ENCODE peak calls at places on chromosomes 5 and 9, in eight cellular contexts. N is prostate gland, I is mammary epithelial cell, S is hepatocyte, V is colonic mucosa, E is progenitor cell of endocrine pancreas, J is K562, M is HFF-Myc. C is an unnamed sample.

GRCh38 chr5:97629281-97629680 is 446.2 kb upstream of the RIOK2 start:
- DNase-seq in N (no peak), I (peak; percentile 69), S (peak; percentile 3), V (no peak), E (no peak), J (no peak), M (peak; percentile 44), C (peak; percentile 58)

GRCh38 chr9:37531699-37532098 is 44.5 kb downstream of the FBXO10 start:
- DNase-seq in N (no peak), I (no peak), S (no peak), V (no peak), E (no peak), J (no peak), M (no peak), C (no peak)

GRCh38 chr9:26760675-26761074 is 131.9 kb downstream of the CAAP1 start:
- DNase-seq in N (no peak), I (no peak), S (no peak), V (no peak), E (no peak), J (no peak), M (no peak), C (no peak)

GRCh38 chr9:80552931-80553330 is 981.2 kb downstream of the TLE4 start:
- DNase-seq in N (no peak), I (no peak), S (peak; percentile 51), V (no peak), E (no peak), J (no peak), M (no peak), C (no peak)

GRCh38 chr9:86706391-86706790 is 240.9 kb downstream of the GAS1 start:
- DNase-seq in N (no peak), I (peak; percentile 43), S (no peak), V (no peak), E (no peak), J (no peak), M (no peak), C (no peak)

GRCh38 chr5:52705720-52706119 is 82.0 kb upstream of the ITGA1 start:
- DNase-seq in N (no peak), I (peak; percentile 6), S (no peak), V (no peak), E (no peak), J (no peak), M (no peak), C (no peak)

GRCh38 chr5:134538296-134538695 is 12.8 kb downstream of the JADE2 start:
- DNase-seq in N (no peak), I (no peak), S (no peak), V (no peak), E (no peak), J (no peak), M (no peak), C (no peak)

GRCh38 chr9:74770508-74771261 is 117.0 kb downstream of the TRPM6 start:
- DNase-seq in N (no peak), I (no peak), S (peak; percentile 35), V (no peak), E (peak; percentile 12), J (peak; percentile 61), M (no peak), C (no peak)

GRCh38 chr5:133316346-133317343 is 264.8 kb downstream of the HSPA4 start:
- DNase-seq in N (no peak), I (no peak), S (peak; percentile 34), V (no peak), E (no peak), J (no peak), M (no peak), C (no peak)

GRCh38 chr5:16742938-16743337 is 126.1 kb upstream of the RETREG1 start:
- DNase-seq in N (no peak), I (no peak), S (no peak), V (no peak), E (no peak), J (no peak), M (no peak), C (no peak)

GRCh38 chr9:93665566-93666278 is 89.3 kb downstream of the PHF2 start:
- DNase-seq in N (no peak), I (no peak), S (no peak), V (no peak), E (no peak), J (no peak), M (no peak), C (no peak)

GRCh38 chr5:164972973-164973372 is 1467.6 kb downstream of the MAT2B start:
- DNase-seq in N (peak; percentile 26), I (no peak), S (no peak), V (no peak), E (no peak), J (no peak), M (no peak), C (no peak)

GRCh38 chr5:150213530-150213929 is 23.7 kb downstream of the SLC6A7 start:
- DNase-seq in N (no peak), I (no peak), S (no peak), V (no peak), E (no peak), J (no peak), M (peak; percentile 76), C (no peak)

GRCh38 chr5:98464737-98465330 is 308.6 kb upstream of the RGMB start:
- DNase-seq in N (no peak), I (no peak), S (no peak), V (no peak), E (no peak), J (no peak), M (no peak), C (no peak)

GRCh38 chr5:43396762-43397304 is 15.4 kb downstream of the CCL28 start:
- DNase-seq in N (peak; percentile 64), I (peak; percentile 60), S (peak; percentile 22), V (peak; percentile 64), E (no peak), J (no peak), M (no peak), C (no peak)

GRCh38 chr5:68534131-68534940 is 318.8 kb downstream of the PIK3R1 start:
- DNase-seq in N (peak; percentile 70), I (no peak), S (peak; percentile 23), V (peak; percentile 38), E (no peak), J (no peak), M (no peak), C (peak; percentile 56)

GRCh38 chr9:76576344-76576743 is 117.4 kb downstream of the GCNT1 start:
- DNase-seq in N (no peak), I (peak; percentile 66), S (peak; percentile 67), V (no peak), E (no peak), J (no peak), M (peak; percentile 44), C (peak; percentile 86)

GRCh38 chr9:16515879-16516289 is 354.6 kb downstream of the BNC2 start:
- DNase-seq in N (no peak), I (no peak), S (peak; percentile 37), V (no peak), E (no peak), J (no peak), M (no peak), C (no peak)

GRCh38 chr5:102294996-102295395 is 1.1 kb downstream of the SLCO4C1 start:
- DNase-seq in N (no peak), I (no peak), S (no peak), V (no peak), E (no peak), J (no peak), M (no peak), C (no peak)

GRCh38 chr5:102295534-102296228 is 403 bp downstream of the SLCO4C1 start:
- DNase-seq in N (no peak), I (no peak), S (peak; percentile 48), V (peak; percentile 39), E (peak; percentile 24), J (no peak), M (no peak), C (no peak)

GRCh38 chr5:102296229-102296817 is at the start of gene SLCO4C1:
- DNase-seq in N (peak; percentile 22), I (peak; percentile 43), S (peak; percentile 95), V (peak; percentile 90), E (peak; percentile 93), J (peak; percentile 11), M (no peak), C (no peak)
- TF ChIP-seq CTCF in N (no peak), I (peak; percentile 33), S (peak; percentile 87), V (peak; percentile 62), E (peak; percentile 90), J (peak; percentile 5), M (peak; percentile 41), C (no peak)

GRCh38 chr5:106849266-106849665 is 821.5 kb downstream of the EFNA5 start:
- DNase-seq in N (no peak), I (no peak), S (no peak), V (no peak), E (no peak), J (no peak), M (no peak), C (no peak)

GRCh38 chr5:106843812-106844416 is 826.8 kb downstream of the EFNA5 start:
- DNase-seq in N (no peak), I (peak; percentile 26), S (peak; percentile 28), V (no peak), E (no peak), J (no peak), M (no peak), C (no peak)
- TF ChIP-seq CTCF in N (no peak), I (peak; percentile 35), S (peak; percentile 23), V (no peak), E (peak; percentile 15), J (no peak), M (no peak), C (no peak)

DNA sequence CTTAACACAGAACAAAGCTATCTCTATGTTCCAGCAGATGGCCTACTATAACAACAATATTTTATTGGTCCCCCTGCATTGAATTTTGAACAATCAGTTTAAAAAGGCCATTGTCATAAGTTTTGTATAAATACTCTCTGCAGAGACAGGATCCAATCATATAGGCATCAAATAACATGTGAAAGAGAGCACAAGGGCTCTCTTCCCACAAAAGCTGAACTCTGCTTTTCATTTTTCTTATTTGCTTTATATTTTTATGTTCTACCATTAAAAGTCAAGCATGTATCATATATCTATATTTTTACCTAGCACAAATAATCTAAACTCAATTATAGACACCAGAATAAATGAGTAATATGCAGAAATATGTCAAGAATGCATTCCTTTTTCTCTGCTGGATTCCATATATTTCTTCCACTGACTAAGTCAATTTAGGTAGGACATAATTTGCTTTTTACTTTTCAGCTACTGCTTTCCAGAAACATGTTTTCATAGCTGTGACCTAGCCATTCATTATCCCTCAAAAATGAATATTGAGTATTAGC is 143.6 kb downstream of the CDH9 start:
- DNase-seq in N (no peak), I (no peak), S (no peak), V (no peak), E (no peak), J (no peak), M (no peak), C (no peak)
- TF ChIP-seq CTCF in N (no peak), I (no peak), S (no peak), V (no peak), E (no peak), J (no peak), M (no peak), C (no peak)

DNA sequence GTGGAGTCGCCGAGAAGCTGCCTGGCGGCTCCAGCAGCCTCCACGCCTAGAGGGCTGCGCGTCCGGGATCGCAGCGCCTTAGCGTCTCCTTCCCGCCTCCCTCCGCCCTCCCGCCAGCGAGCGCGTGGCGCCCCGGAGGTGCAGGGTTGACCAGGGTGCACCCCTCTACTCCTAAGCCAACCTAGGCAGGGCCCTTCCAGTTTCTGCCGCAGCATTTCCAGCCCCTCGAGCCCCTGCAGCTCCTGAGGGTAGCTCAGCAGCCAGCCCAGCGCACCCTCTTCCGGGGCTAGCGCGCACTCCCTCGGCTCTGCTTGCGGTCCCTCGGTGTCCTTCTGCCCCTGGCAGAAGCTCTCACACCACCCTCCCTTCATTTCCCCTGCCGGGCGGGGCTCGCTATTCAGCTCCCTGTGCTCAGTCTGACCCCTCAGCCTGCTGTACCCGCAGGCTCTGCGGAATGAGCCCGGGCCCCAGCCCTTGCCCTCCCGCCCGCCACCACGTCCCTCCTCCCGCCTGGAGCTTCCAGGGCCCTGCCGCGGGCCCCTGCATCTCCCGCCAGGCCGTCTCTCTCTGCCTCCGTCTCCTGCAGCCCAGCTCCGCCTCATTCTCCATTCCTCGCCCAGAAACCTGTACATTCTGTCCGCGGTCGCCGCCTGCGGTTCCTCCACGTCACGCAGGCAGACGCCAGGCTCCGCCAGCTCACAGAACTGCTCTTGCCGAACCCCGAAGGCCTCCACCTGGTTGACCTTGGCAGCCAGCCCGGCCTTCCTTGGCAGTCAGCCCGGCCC is 61.8 kb downstream of the SPATA31C2 start:
- DNase-seq in N (peak; percentile 51), I (peak; percentile 95), S (peak; percentile 90), V (peak; percentile 94), E (peak; percentile 42), J (peak; percentile 31), M (no peak), C (no peak)
- TF ChIP-seq CTCF in N (no peak), I (no peak), S (peak; percentile 5), V (peak; percentile 5), E (peak; percentile 10), J (no peak), M (no peak), C (peak; percentile 38)

C was measured in AG09309.